ENCODE peak calls at places on chromosomes 11 and 22, in four cellular contexts. R is mammary epithelial cell, N is dorsolateral prefrontal cortex, S is HCT116. B is an unnamed sample.

GRCh38 chr11:69939551-69940245 is 120.5 kb upstream of the FGF3 start:
- DNase-seq in S (no peak), N (no peak), R (no peak), B (peak)

GRCh38 chr11:93718057-93718563 is 23.2 kb downstream of the TAF1D start:
- DNase-seq in S (no peak), R (no peak), N (no peak), B (no peak)

GRCh38 chr11:104772806-104773241 is 125.4 kb downstream of the CASP12 start:
- DNase-seq in N (no peak), R (peak), S (peak), B (peak)

GRCh38 chr11:6481924-6482275 is 599 bp downstream of the TIMM10B start:
- DNase-seq in N (no peak), R (no peak), S (no peak), B (no peak)

GRCh38 chr11:2136209-2136951 is 2.8 kb downstream of the IGF2 start:
- DNase-seq in S (no peak), N (no peak), R (no peak), B (no peak)

GRCh38 chr11:122743949-122744876 is 88.7 kb downstream of the UBASH3B start:
- DNase-seq in R (no peak), N (no peak), S (no peak), B (no peak)

GRCh38 chr11:132992838-132993680 is 539.2 kb downstream of the OPCML start:
- DNase-seq in R (no peak), S (no peak), N (peak), B (peak)

GRCh38 chr22:31313366-31314147 is 21.3 kb upstream of the PIK3IP1 start:
- DNase-seq in S (peak), N (peak), R (peak), B (peak)

GRCh38 chr11:707817-708420 is 1.9 kb downstream of the EPS8L2 start:
- DNase-seq in R (peak), N (no peak), S (no peak), B (no peak)

GRCh38 chr11:111736621-111737055 is 29.6 kb downstream of the PPP2R1B start:
- DNase-seq in N (peak), S (no peak), R (no peak), B (peak)

GRCh38 chr11:123145220-123145619 is 49.8 kb downstream of the CLMP start:
- DNase-seq in N (no peak), R (peak), S (peak), B (peak)

GRCh38 chr22:45469573-45470383 is 32.9 kb upstream of the FBLN1 start:
- DNase-seq in R (peak), S (no peak), N (no peak), B (no peak)

GRCh38 chr11:5818245-5818865 is 9.6 kb downstream of the OR52N2 start:
- DNase-seq in N (no peak), R (no peak), S (no peak), B (no peak)

GRCh38 chr11:95767498-95767897 is 22.1 kb downstream of the FAM76B start:
- DNase-seq in S (no peak), N (no peak), R (peak), B (peak)

GRCh38 chr22:21025266-21025665 is 7.1 kb downstream of the SLC7A4 start:
- DNase-seq in R (peak), S (no peak), N (no peak), B (no peak)

GRCh38 chr11:107783121-107783520 is 71.3 kb upstream of the SLN start:
- DNase-seq in R (no peak), N (no peak), S (no peak), B (peak)

GRCh38 chr22:38308791-38309498 is 8.3 kb downstream of the CSNK1E start:
- DNase-seq in N (no peak), R (no peak), S (no peak), B (no peak)

GRCh38 chr22:36447634-36448033 is 33.8 kb downstream of the TXN2 start:
- DNase-seq in R (no peak), N (no peak), S (no peak), B (no peak)

GRCh38 chr11:706957-707816 is 1.2 kb downstream of the EPS8L2 start:
- DNase-seq in N (no peak), S (no peak), R (peak), B (no peak)

GRCh38 chr22:33918676-33919590 is 1.3 kb downstream of the LARGE1 start:
- DNase-seq in S (no peak), N (peak), R (no peak), B (peak)

GRCh38 chr11:422249-422656 is 7.5 kb upstream of the SIGIRR start:
- DNase-seq in N (no peak), R (no peak), S (no peak), B (no peak)

GRCh38 chr11:8263109-8263768 is 439 bp downstream of the LMO1 start:
- DNase-seq in N (no peak), R (no peak), S (no peak), B (no peak)

GRCh38 chr22:42427211-42427610 is 5.0 kb downstream of the NFAM1 start:
- DNase-seq in R (no peak), S (no peak), N (no peak), B (no peak)

DNA sequence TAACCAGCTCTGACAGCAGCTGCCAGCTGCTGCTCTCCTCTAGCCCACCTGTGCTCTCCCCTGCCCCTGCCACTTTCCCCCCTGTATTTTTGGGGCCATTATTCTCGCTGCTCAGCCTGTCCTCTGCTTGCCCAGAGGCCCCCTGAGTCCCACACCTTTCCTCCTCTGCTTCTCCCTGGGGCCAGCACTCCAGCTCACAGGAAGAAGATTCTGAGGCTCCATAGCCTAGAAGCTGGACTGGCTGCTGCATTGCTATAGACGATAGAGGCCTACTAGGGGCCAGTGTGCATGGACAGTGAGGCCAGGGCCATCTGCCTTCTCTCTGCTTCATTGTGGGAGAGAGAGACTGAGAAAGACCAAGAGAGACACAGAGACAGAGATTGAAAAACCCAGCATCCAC is 679 bp downstream of the OMP start:
- DNase-seq in R (no peak), S (no peak), N (no peak), B (no peak)
- H3K4me3 ChIP-seq in R (no peak), S (no peak), N (no peak), B (no peak)

DNA sequence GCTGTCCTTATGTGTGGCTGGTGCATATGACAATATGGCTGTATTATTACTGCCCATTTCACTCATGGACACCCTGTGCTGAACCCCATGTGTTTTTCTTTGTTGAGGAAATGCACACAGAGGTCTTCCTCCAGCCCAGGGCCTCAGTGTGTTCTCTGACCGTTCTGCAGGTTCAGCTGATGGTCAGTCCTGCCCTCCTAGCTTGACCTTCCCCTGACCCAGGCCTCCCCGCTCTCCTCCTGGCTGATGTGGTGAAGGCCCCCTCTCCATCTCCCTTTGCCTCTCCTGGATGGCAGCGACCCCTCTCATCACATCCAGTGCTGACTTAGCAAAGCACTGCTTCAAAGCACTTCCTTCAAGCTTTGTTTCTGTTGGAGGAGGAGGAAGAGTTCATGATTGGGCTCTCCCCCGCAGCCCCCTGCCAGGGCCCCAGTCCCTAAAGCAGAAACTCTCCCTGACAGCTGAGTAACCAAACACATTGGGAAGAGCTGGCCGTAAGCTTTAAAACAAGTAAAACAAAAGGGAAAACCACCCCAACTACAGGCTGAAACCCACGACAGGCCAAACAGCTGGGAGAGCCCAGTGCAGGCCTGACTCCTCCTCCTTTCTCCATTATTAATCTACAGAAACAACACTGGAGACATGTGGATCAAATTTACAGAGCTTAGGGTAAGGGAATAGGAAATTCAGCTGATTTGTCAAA is 101.3 kb downstream of the NAT10 start:
- DNase-seq in S (no peak), R (no peak), N (no peak), B (no peak)
- H3K27ac ChIP-seq in S (no peak), R (no peak), N (no peak), B (no peak)

GRCh38 chr22:24696551-24697001 is 77.9 kb downstream of the PIWIL3 start:
- DNase-seq in S (no peak), R (no peak), N (no peak), B (no peak)
- H3K4me3 ChIP-seq in S (no peak), R (no peak), N (no peak), B (no peak)

GRCh38 chr11:3712274-3712673 is 41.1 kb upstream of the CHRNA10 start:
- DNase-seq in N (no peak), S (no peak), R (no peak), B (no peak)
- H3K27ac ChIP-seq in N (no peak), S (no peak), R (no peak), B (no peak)

GRCh38 chr22:39569066-39569465 is 1.5 kb upstream of the CACNA1I start:
- DNase-seq in N (no peak), S (no peak), R (no peak), B (no peak)
- H3K4me3 ChIP-seq in N (no peak), S (no peak), R (no peak), B (no peak)